ENCODE peak calls at places on chromosomes 13 and 19, in seven cellular contexts. K, X, F, Q, C, U and W are unnamed samples.

GRCh38 chr13:84358601-84359000 is 476.3 kb upstream of the SLITRK1 start:
- DNase-seq in K (no peak), X (no peak), F (no peak), Q (no peak), C (no peak), U (no peak), W (no peak)

GRCh38 chr13:26695360-26695705 is 65.3 kb downstream of the GPR12 start:
- DNase-seq in K (no peak), X (no peak), F (no peak), Q (no peak), C (no peak), U (no peak), W (peak)

GRCh38 chr19:33685541-33685940 is 63.8 kb downstream of the CHST8 start:
- DNase-seq in K (no peak), X (no peak), F (no peak), Q (no peak), C (peak), U (no peak), W (no peak)

GRCh38 chr13:27012482-27013197 is 159.0 kb downstream of the USP12 start:
- DNase-seq in K (no peak), X (no peak), F (no peak), Q (no peak), C (no peak), U (no peak), W (no peak)

GRCh38 chr13:91946498-91947070 is 548.2 kb downstream of the GPC5 start:
- DNase-seq in K (no peak), X (no peak), F (peak), Q (peak), C (no peak), U (peak), W (no peak)

GRCh38 chr19:16371540-16371986 is 46.9 kb downstream of the KLF2 start:
- DNase-seq in K (peak), X (peak), F (no peak), Q (no peak), C (no peak), U (no peak), W (peak)

GRCh38 chr13:58992478-58993042 is 1171.2 kb downstream of the DIAPH3 start:
- DNase-seq in K (no peak), X (no peak), F (no peak), Q (no peak), C (no peak), U (no peak), W (no peak)

GRCh38 chr19:611506-611869 is 21.8 kb downstream of the HCN2 start:
- DNase-seq in K (no peak), X (no peak), F (no peak), Q (peak), C (no peak), U (no peak), W (no peak)

GRCh38 chr19:51551673-51552440 is 19.2 kb upstream of the ZNF175 start:
- DNase-seq in K (no peak), X (no peak), F (no peak), Q (no peak), C (no peak), U (no peak), W (no peak)

GRCh38 chr19:50931023-50931422 is 19.8 kb upstream of the KLK4 start:
- DNase-seq in K (no peak), X (no peak), F (no peak), Q (no peak), C (no peak), U (no peak), W (no peak)

GRCh38 chr19:14160017-14160703 is 23.8 kb upstream of the ASF1B start:
- DNase-seq in K (no peak), X (no peak), F (no peak), Q (no peak), C (peak), U (no peak), W (no peak)

GRCh38 chr19:582497-583197 is 7.0 kb upstream of the HCN2 start:
- DNase-seq in K (no peak), X (no peak), F (no peak), Q (no peak), C (no peak), U (no peak), W (peak)

GRCh38 chr19:2426661-2427322 is 594 bp downstream of the TIMM13 start:
- DNase-seq in K (no peak), X (no peak), F (no peak), Q (no peak), C (no peak), U (peak), W (peak)

GRCh38 chr19:17332677-17333581 is 1.7 kb downstream of the ANO8 start:
- DNase-seq in K (no peak), X (no peak), F (no peak), Q (no peak), C (peak), U (peak), W (no peak)